ENCODE peak calls at places on chromosomes 3 and 15, in six cellular contexts. C, X, S, N, O and A are unnamed samples.

GRCh38 chr15:44537728-44538240 is 837 bp downstream of the EIF3J start:
- DNase-seq in C (no peak), X (no peak), S (peak), N (no peak), O (peak), A (no peak)

GRCh38 chr15:61459785-61460707 is 230.9 kb upstream of the RORA start:
- DNase-seq in C (no peak), X (no peak), S (peak), N (no peak), O (peak), A (no peak)

GRCh38 chr15:83835384-83836010 is 181.6 kb downstream of the ADAMTSL3 start:
- DNase-seq in C (no peak), X (no peak), S (no peak), N (no peak), O (no peak), A (no peak)

GRCh38 chr3:169759256-169759655 is 5.6 kb downstream of the TERC start:
- DNase-seq in C (no peak), X (no peak), S (peak), N (no peak), O (peak), A (no peak)

GRCh38 chr3:53804697-53805462 is 41.3 kb downstream of the CHDH start:
- DNase-seq in C (no peak), X (peak), S (peak), N (no peak), O (peak), A (peak)

GRCh38 chr15:65054333-65055200 is 9.4 kb downstream of the SLC51B start:
- DNase-seq in C (peak), X (peak), S (peak), N (peak), O (peak), A (peak)

GRCh38 chr3:183342824-183343223 is 85.6 kb downstream of the MCF2L2 start:
- DNase-seq in C (no peak), X (no peak), S (no peak), N (no peak), O (no peak), A (no peak)

GRCh38 chr3:17258823-17259436 is 374.2 kb downstream of the PLCL2 start:
- DNase-seq in C (peak), X (no peak), S (peak), N (no peak), O (no peak), A (no peak)

GRCh38 chr3:117557469-117557868 is 847.9 kb downstream of the TUSC7 start:
- DNase-seq in C (no peak), X (no peak), S (no peak), N (no peak), O (no peak), A (no peak)

GRCh38 chr3:108006077-108006675 is 84.7 kb downstream of the CD47 start:
- DNase-seq in C (peak), X (no peak), S (peak), N (no peak), O (no peak), A (no peak)

GRCh38 chr15:29143909-29144308 is 125.7 kb downstream of the NSMCE3 start:
- DNase-seq in C (no peak), X (no peak), S (peak), N (no peak), O (peak), A (no peak)

GRCh38 chr3:71050133-71050520 is 533.4 kb downstream of the FOXP1 start:
- DNase-seq in C (no peak), X (no peak), S (peak), N (no peak), O (peak), A (no peak)

GRCh38 chr3:168034152-168034928 is 61.4 kb downstream of the GOLIM4 start:
- DNase-seq in C (peak), X (no peak), S (peak), N (no peak), O (peak), A (no peak)

GRCh38 chr15:32851619-32852416 is 134.0 kb downstream of the GREM1 start:
- DNase-seq in C (no peak), X (no peak), S (peak), N (no peak), O (peak), A (no peak)

GRCh38 chr3:157572559-157573270 is 69.5 kb upstream of the VEPH1 start:
- DNase-seq in C (peak), X (no peak), S (peak), N (no peak), O (peak), A (no peak)

GRCh38 chr3:126442099-126442848 is 33.4 kb downstream of the ZXDC start:
- DNase-seq in C (peak), X (peak), S (no peak), N (no peak), O (no peak), A (no peak)

GRCh38 chr3:69403406-69403934 is 17.6 kb upstream of the FRMD4B start:
- DNase-seq in C (no peak), X (no peak), S (peak), N (no peak), O (no peak), A (no peak)

GRCh38 chr3:171028025-171028778 is 1.7 kb upstream of the SLC2A2 start:
- DNase-seq in C (peak), X (peak), S (no peak), N (peak), O (peak), A (no peak)

GRCh38 chr3:9820944-9821343 is 10.9 kb downstream of the TTLL3 start:
- DNase-seq in C (no peak), X (no peak), S (peak), N (no peak), O (peak), A (no peak)

GRCh38 chr3:16759227-16759903 is 125.4 kb upstream of the PLCL2 start:
- DNase-seq in C (no peak), X (no peak), S (peak), N (no peak), O (no peak), A (no peak)

GRCh38 chr3:102741105-102741504 is 306.3 kb downstream of the ZPLD1 start:
- DNase-seq in C (no peak), X (no peak), S (peak), N (no peak), O (no peak), A (no peak)

GRCh38 chr3:12934431-12934830 is 93.1 kb upstream of the RPL32 start:
- DNase-seq in C (peak), X (peak), S (no peak), N (no peak), O (peak), A (no peak)

GRCh38 chr15:25240461-25241021 is 198.3 kb downstream of the UBE3A start:
- DNase-seq in C (no peak), X (peak), S (no peak), N (no peak), O (no peak), A (no peak)

GRCh38 chr15:73704869-73705645 is 20.9 kb downstream of the CD276 start:
- DNase-seq in C (peak), X (peak), S (peak), N (no peak), O (peak), A (peak)

GRCh38 chr3:129025108-129025507 is 24.0 kb downstream of the EFCC1 start:
- DNase-seq in C (no peak), X (peak), S (no peak), N (no peak), O (no peak), A (no peak)

GRCh38 chr3:181720281-181720680 is 8.6 kb downstream of the SOX2 start:
- DNase-seq in C (no peak), X (no peak), S (no peak), N (peak), O (no peak), A (peak)

GRCh38 chr15:60673918-60674558 is 195.1 kb upstream of the ICE2 start:
- DNase-seq in C (peak), X (peak), S (peak), N (no peak), O (peak), A (no peak)

GRCh38 chr3:32862247-32863013 is 44.6 kb downstream of the TRIM71 start:
- DNase-seq in C (no peak), X (no peak), S (no peak), N (no peak), O (no peak), A (no peak)

GRCh38 chr3:23430781-23431423 is 227.8 kb downstream of the UBE2E2 start:
- DNase-seq in C (no peak), X (no peak), S (no peak), N (no peak), O (no peak), A (no peak)

GRCh38 chr3:157046520-157046919 is 113.4 kb downstream of the CCNL1 start:
- DNase-seq in C (no peak), X (no peak), S (no peak), N (no peak), O (no peak), A (no peak)

GRCh38 chr3:71973337-71974030 is 188.5 kb upstream of the PROK2 start:
- DNase-seq in C (peak), X (no peak), S (no peak), N (peak), O (no peak), A (no peak)

GRCh38 chr3:37770938-37771918 is 90.5 kb upstream of the CTDSPL start:
- DNase-seq in C (peak), X (no peak), S (no peak), N (no peak), O (peak), A (no peak)

GRCh38 chr3:127710473-127710941 is 37.8 kb downstream of the ABTB1 start:
- DNase-seq in C (no peak), X (peak), S (peak), N (no peak), O (no peak), A (no peak)

GRCh38 chr3:85288257-85288656 is 329.5 kb downstream of the CADM2 start:
- DNase-seq in C (no peak), X (no peak), S (no peak), N (no peak), O (no peak), A (no peak)

GRCh38 chr3:112136959-112137693 is 4.1 kb upstream of the GCSAM start:
- DNase-seq in C (no peak), X (no peak), S (peak), N (peak), O (peak), A (no peak)

DNA sequence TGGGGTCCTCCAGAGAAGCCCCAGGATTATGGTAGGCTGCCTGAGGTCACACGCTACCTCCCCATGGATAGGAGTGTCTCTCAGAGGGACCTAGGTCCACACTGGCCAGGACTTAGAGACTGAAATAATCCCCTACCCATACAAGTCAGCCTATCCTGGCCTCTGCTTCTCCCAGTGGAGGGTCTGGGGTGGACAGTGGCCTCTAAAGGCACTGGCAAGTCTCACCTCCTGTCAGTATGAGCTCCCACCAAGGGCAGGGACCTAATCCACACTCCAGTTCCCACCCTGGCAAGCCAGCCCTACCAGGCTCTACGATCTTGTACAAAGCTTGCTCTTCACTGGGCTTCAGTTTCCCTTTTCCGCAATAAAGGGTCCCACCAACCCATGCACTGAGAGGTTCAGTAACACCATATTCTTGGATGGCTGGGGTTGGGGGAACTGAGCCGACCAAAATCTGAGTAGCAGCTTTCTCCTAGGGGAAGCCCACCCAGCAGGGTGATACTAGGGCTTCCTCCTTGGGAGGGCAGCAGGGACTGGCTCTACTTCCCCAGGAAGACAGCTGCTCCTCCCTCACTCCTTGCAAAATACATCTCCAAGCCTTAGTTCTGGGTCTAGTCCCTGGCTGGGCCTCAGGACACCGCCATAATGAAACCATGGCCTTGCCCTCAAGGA is 2.4 kb downstream of the CISH start:
- DNase-seq in C (no peak), X (no peak), S (no peak), N (no peak), O (no peak), A (no peak)
- H3K27ac ChIP-seq in C (no peak), X (no peak), S (no peak), N (no peak), O (no peak), A (no peak)

DNA sequence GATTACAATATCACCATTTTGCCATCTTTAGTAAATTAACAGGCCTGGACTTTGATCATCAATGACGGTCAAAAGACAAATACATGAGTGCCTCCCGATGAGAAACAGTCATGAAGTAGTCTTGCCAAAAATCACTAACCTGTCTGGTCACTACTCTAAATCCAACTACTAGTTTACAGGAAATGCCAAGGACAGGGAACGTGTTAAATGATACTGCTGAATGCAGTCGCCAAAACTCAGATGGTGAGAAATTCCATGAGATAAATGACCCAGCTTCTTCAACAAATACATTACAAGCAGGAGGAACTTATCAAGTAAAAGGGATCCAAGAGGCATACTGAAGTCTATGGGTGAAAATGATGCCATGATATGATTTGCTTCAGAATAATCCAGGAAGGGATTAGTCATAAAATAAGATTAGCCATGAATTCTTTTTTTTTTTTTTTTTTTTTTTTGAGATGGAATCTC is 35.8 kb upstream of the ATP13A3 start:
- DNase-seq in C (no peak), X (no peak), S (peak), N (no peak), O (peak), A (no peak)
- H3K27ac ChIP-seq in C (no peak), X (no peak), S (peak), N (no peak), O (peak), A (no peak)

DNA sequence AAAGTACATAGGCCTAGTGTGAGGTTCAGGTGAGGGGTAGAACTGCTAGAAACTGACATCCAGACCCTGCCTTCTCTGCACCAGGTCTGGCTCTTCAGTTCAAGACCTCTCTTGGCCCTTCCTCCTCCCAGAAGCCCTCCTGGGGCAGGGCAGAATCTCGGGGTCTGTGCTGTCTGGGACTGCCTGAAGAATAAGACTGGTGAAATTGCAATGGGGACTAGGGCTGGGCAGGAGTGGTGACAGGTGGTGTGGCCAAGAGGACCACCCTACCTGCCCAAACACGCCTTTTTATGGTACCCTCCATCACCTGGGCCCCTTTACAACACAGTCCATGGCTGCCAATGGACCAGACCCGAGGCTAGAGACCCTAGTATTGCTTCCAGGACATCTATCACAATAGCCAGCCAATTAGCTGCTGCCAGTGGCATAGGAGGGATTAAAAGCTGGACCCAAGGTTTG is 1.5 kb upstream of the NCKIPSD start:
- DNase-seq in C (no peak), X (no peak), S (no peak), N (no peak), O (no peak), A (no peak)
- H3K27ac ChIP-seq in C (no peak), X (peak), S (no peak), N (no peak), O (no peak), A (no peak)

DNA sequence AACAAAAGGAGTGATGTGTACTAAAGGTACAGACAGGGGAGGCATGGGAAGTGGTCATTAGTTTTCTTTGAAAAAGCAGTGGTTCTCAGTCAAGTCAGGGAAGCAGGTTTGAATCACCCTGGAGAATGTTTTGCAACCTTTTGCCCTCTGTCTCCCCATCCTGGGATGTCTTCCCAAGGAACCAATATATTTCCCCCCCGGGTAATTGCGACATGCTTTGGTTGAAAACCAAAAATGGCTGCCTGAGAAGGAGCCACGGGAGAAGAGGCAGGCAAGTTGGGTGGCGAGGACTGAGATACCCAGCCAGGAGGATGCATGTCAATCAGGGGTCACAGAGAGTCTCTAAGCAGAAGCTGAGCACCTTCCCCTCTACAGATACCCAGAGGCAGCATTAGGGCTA is 20.2 kb upstream of the PPP1R2 start:
- DNase-seq in C (no peak), X (no peak), S (no peak), N (no peak), O (no peak), A (no peak)
- H3K27ac ChIP-seq in C (no peak), X (no peak), S (no peak), N (no peak), O (no peak), A (no peak)

GRCh38 chr15:38255690-38256089 is 3.1 kb downstream of the SPRED1 start:
- DNase-seq in C (no peak), X (no peak), S (no peak), N (no peak), O (no peak), A (no peak)
- H3K27ac ChIP-seq in C (no peak), X (peak), S (no peak), N (no peak), O (no peak), A (no peak)

DNA sequence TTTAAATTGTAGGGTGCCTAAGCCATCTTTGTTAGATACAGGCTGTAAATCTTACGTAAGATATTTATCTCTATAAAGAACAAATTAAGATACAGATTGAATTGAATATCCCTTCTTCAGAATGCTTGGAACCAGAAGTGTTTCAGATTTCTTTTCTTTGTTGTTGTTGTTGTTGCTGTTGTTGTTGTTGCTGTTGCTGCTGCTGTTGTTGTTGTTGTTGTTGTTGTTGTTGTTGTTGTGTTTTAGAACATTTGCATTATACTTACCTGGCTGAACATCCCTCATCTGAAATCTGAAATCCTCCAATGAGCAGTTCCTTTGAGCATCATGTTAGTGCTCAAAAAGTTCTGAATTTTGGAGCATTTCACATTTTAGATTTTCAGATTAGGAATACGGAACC is 26.6 kb downstream of the QTRT2 start:
- DNase-seq in C (no peak), X (no peak), S (no peak), N (no peak), O (no peak), A (no peak)
- H3K27ac ChIP-seq in C (no peak), X (no peak), S (no peak), N (no peak), O (no peak), A (no peak)

GRCh38 chr15:90465930-90466567 is 63.7 kb upstream of the CRTC3 start:
- DNase-seq in C (no peak), X (no peak), S (peak), N (no peak), O (peak), A (no peak)

GRCh38 chr15:90471769-90472168 is 58.0 kb upstream of the CRTC3 start:
- DNase-seq in C (no peak), X (no peak), S (no peak), N (no peak), O (no peak), A (peak)

GRCh38 chr15:90469723-90470122 is 60.0 kb upstream of the CRTC3 start:
- DNase-seq in C (no peak), X (no peak), S (no peak), N (no peak), O (no peak), A (no peak)

GRCh38 chr15:90470453-90470852 is 59.3 kb upstream of the CRTC3 start:
- DNase-seq in C (no peak), X (no peak), S (no peak), N (no peak), O (no peak), A (no peak)

DNA sequence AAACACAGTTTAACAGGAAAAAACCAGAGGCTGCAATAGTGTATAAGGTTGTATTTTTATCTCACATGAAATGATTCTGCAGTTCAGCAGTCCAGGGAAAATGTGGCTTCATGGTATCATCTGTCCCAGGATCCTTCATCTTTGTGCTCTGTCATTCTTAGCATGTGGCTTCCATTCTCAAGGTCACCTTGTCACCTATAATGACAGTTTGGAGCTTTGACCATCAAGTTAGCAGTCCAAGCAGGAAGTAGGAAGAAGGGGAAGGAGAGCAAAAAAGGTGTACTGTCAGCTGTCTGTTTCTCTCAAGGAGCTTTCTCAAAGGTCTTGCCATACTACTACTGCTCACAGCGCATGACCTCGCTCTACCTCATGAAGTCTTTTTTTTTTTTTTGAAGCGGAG is 58.6 kb upstream of the CRTC3 start:
- DNase-seq in C (no peak), X (no peak), S (no peak), N (no peak), O (no peak), A (no peak)
- H3K27ac ChIP-seq in C (no peak), X (no peak), S (no peak), N (peak), O (no peak), A (peak)

DNA sequence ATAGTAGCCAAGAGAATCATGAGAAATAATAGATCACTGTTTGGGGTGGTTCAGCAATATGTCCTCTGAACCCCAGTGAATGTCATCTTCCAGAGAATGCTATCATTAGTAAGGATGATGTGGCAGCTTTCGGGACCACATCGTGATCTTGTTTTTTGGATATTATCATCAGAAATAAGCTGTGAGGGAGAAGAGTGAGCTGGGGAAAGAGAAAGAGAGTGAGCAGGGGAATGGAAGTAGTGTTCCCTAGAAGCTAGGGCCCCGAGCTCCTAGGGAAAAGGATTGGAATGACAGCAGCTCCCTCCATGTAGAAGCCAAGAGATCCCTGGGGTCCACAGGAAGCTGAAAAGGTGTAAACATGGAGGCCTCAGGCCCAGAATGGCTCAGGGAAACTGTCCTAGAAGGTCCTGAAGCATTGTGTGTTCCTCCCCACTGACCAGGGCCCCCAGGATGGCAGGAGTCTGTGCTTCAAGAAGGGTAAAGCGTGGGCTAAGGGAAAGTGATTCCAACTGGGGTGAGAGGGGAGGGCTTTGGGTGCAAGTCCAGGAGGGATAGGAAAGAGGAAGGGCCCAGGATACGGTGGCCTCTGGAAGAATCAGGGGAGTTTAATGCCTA is 56.6 kb upstream of the KLF13 start:
- DNase-seq in C (peak), X (peak), S (no peak), N (no peak), O (no peak), A (no peak)
- H3K27ac ChIP-seq in C (no peak), X (no peak), S (no peak), N (no peak), O (no peak), A (no peak)